ENCODE peak calls at places on chromosomes 2 and 18, in six cellular contexts. One of them, this sample, is unnamed.
A peak's percentile ranks its signal among the peaks of the same experiment; 100 is the strongest.

GRCh38 chr2:24459224-24459799 is 31.7 kb upstream of the NCOA1 start:
- DNase-seq in brain microvascular endothelial cell: no peak
- DNase-seq in stimulated activated naive CD8-positive, alpha-beta T cell treated with anti-CD3 and anti-CD28 coated beads, Interleukin-15, Interleukin-2, amounts not matched to agents 100 U/mL and 50 U/mL, for 24 hours: no peak
- DNase-seq in effector memory CD4-positive, alpha-beta T cell: no peak
- DNase-seq in fibroblast of villous mesenchyme: no peak
- DNase-seq in mesendoderm: no peak
- DNase-seq in this sample: no peak

GRCh38 chr2:236862961-236863728 is 222.5 kb upstream of the COPS8 start:
- DNase-seq in fibroblast of villous mesenchyme: peak; percentile 27
- DNase-seq in effector memory CD4-positive, alpha-beta T cell: no peak
- DNase-seq in brain microvascular endothelial cell: peak; percentile 78
- DNase-seq in mesendoderm: no peak
- DNase-seq in stimulated activated naive CD8-positive, alpha-beta T cell treated with anti-CD3 and anti-CD28 coated beads, Interleukin-15, Interleukin-2, amounts not matched to agents 100 U/mL and 50 U/mL, for 24 hours: no peak
- DNase-seq in this sample: peak; percentile 68

GRCh38 chr2:71526131-71526530 is 72.8 kb downstream of the DYSF start:
- DNase-seq in brain microvascular endothelial cell: no peak
- DNase-seq in effector memory CD4-positive, alpha-beta T cell: no peak
- DNase-seq in stimulated activated naive CD8-positive, alpha-beta T cell treated with anti-CD3 and anti-CD28 coated beads, Interleukin-15, Interleukin-2, amounts not matched to agents 100 U/mL and 50 U/mL, for 24 hours: no peak
- DNase-seq in mesendoderm: no peak
- DNase-seq in fibroblast of villous mesenchyme: no peak
- DNase-seq in this sample: no peak

GRCh38 chr2:203492965-203493364 is 42.1 kb downstream of the RAPH1 start:
- DNase-seq in stimulated activated naive CD8-positive, alpha-beta T cell treated with anti-CD3 and anti-CD28 coated beads, Interleukin-15, Interleukin-2, amounts not matched to agents 100 U/mL and 50 U/mL, for 24 hours: no peak
- DNase-seq in fibroblast of villous mesenchyme: no peak
- DNase-seq in brain microvascular endothelial cell: no peak
- DNase-seq in effector memory CD4-positive, alpha-beta T cell: no peak
- DNase-seq in mesendoderm: no peak
- DNase-seq in this sample: no peak

GRCh38 chr2:68537872-68538271 is 70.5 kb downstream of the APLF start:
- DNase-seq in effector memory CD4-positive, alpha-beta T cell: no peak
- DNase-seq in stimulated activated naive CD8-positive, alpha-beta T cell treated with anti-CD3 and anti-CD28 coated beads, Interleukin-15, Interleukin-2, amounts not matched to agents 100 U/mL and 50 U/mL, for 24 hours: no peak
- DNase-seq in brain microvascular endothelial cell: no peak
- DNase-seq in fibroblast of villous mesenchyme: no peak
- DNase-seq in mesendoderm: no peak
- DNase-seq in this sample: no peak

GRCh38 chr2:25324905-25325592 is 16.7 kb downstream of the DNMT3A start:
- DNase-seq in mesendoderm: no peak
- DNase-seq in fibroblast of villous mesenchyme: peak; percentile 48
- DNase-seq in stimulated activated naive CD8-positive, alpha-beta T cell treated with anti-CD3 and anti-CD28 coated beads, Interleukin-15, Interleukin-2, amounts not matched to agents 100 U/mL and 50 U/mL, for 24 hours: peak; percentile 56
- DNase-seq in brain microvascular endothelial cell: peak; percentile 79
- DNase-seq in effector memory CD4-positive, alpha-beta T cell: no peak
- DNase-seq in this sample: no peak

GRCh38 chr2:12262681-12263436 is 453.9 kb upstream of the TRIB2 start:
- DNase-seq in mesendoderm: no peak
- DNase-seq in effector memory CD4-positive, alpha-beta T cell: no peak
- DNase-seq in stimulated activated naive CD8-positive, alpha-beta T cell treated with anti-CD3 and anti-CD28 coated beads, Interleukin-15, Interleukin-2, amounts not matched to agents 100 U/mL and 50 U/mL, for 24 hours: no peak
- DNase-seq in brain microvascular endothelial cell: no peak
- DNase-seq in fibroblast of villous mesenchyme: peak; percentile 55
- DNase-seq in this sample: peak; percentile 79

GRCh38 chr2:202023198-202023903 is 10.3 kb upstream of the FZD7 start:
- DNase-seq in brain microvascular endothelial cell: no peak
- DNase-seq in stimulated activated naive CD8-positive, alpha-beta T cell treated with anti-CD3 and anti-CD28 coated beads, Interleukin-15, Interleukin-2, amounts not matched to agents 100 U/mL and 50 U/mL, for 24 hours: no peak
- DNase-seq in fibroblast of villous mesenchyme: no peak
- DNase-seq in effector memory CD4-positive, alpha-beta T cell: no peak
- DNase-seq in mesendoderm: peak; percentile 69
- DNase-seq in this sample: peak; percentile 45

GRCh38 chr2:137357641-137358040 is 592.3 kb downstream of the THSD7B start:
- DNase-seq in stimulated activated naive CD8-positive, alpha-beta T cell treated with anti-CD3 and anti-CD28 coated beads, Interleukin-15, Interleukin-2, amounts not matched to agents 100 U/mL and 50 U/mL, for 24 hours: no peak
- DNase-seq in mesendoderm: no peak
- DNase-seq in brain microvascular endothelial cell: no peak
- DNase-seq in effector memory CD4-positive, alpha-beta T cell: no peak
- DNase-seq in fibroblast of villous mesenchyme: no peak
- DNase-seq in this sample: no peak

GRCh38 chr2:133557624-133558023 is 10.6 kb downstream of the NCKAP5 start:
- DNase-seq in mesendoderm: no peak
- DNase-seq in stimulated activated naive CD8-positive, alpha-beta T cell treated with anti-CD3 and anti-CD28 coated beads, Interleukin-15, Interleukin-2, amounts not matched to agents 100 U/mL and 50 U/mL, for 24 hours: no peak
- DNase-seq in effector memory CD4-positive, alpha-beta T cell: no peak
- DNase-seq in fibroblast of villous mesenchyme: no peak
- DNase-seq in brain microvascular endothelial cell: no peak
- DNase-seq in this sample: no peak

GRCh38 chr18:10047237-10047636 is 133.4 kb downstream of the VAPA start:
- DNase-seq in stimulated activated naive CD8-positive, alpha-beta T cell treated with anti-CD3 and anti-CD28 coated beads, Interleukin-15, Interleukin-2, amounts not matched to agents 100 U/mL and 50 U/mL, for 24 hours: no peak
- DNase-seq in mesendoderm: no peak
- DNase-seq in brain microvascular endothelial cell: peak; percentile 61
- DNase-seq in fibroblast of villous mesenchyme: peak; percentile 88
- DNase-seq in effector memory CD4-positive, alpha-beta T cell: no peak
- DNase-seq in this sample: no peak

GRCh38 chr2:41963661-41964525 is 83.9 kb upstream of the PKDCC start:
- DNase-seq in stimulated activated naive CD8-positive, alpha-beta T cell treated with anti-CD3 and anti-CD28 coated beads, Interleukin-15, Interleukin-2, amounts not matched to agents 100 U/mL and 50 U/mL, for 24 hours: no peak
- DNase-seq in brain microvascular endothelial cell: no peak
- DNase-seq in effector memory CD4-positive, alpha-beta T cell: no peak
- DNase-seq in mesendoderm: peak; percentile 82
- DNase-seq in fibroblast of villous mesenchyme: peak; percentile 91
- DNase-seq in this sample: peak; percentile 97

GRCh38 chr2:237456200-237456731 is 30.8 kb upstream of the MLPH start:
- DNase-seq in effector memory CD4-positive, alpha-beta T cell: no peak
- DNase-seq in mesendoderm: no peak
- DNase-seq in brain microvascular endothelial cell: peak; percentile 77
- DNase-seq in fibroblast of villous mesenchyme: peak; percentile 77
- DNase-seq in stimulated activated naive CD8-positive, alpha-beta T cell treated with anti-CD3 and anti-CD28 coated beads, Interleukin-15, Interleukin-2, amounts not matched to agents 100 U/mL and 50 U/mL, for 24 hours: no peak
- DNase-seq in this sample: peak; percentile 85

GRCh38 chr2:217710218-217710565 is 292.6 kb downstream of the TNS1 start:
- DNase-seq in brain microvascular endothelial cell: peak; percentile 40
- DNase-seq in stimulated activated naive CD8-positive, alpha-beta T cell treated with anti-CD3 and anti-CD28 coated beads, Interleukin-15, Interleukin-2, amounts not matched to agents 100 U/mL and 50 U/mL, for 24 hours: no peak
- DNase-seq in mesendoderm: peak; percentile 69
- DNase-seq in effector memory CD4-positive, alpha-beta T cell: no peak
- DNase-seq in fibroblast of villous mesenchyme: peak; percentile 49
- DNase-seq in this sample: peak; percentile 87

This sample was measured in left kidney.